ENCODE peak calls at places on chromosomes 1 and 21, in four cellular contexts. S, C, M and E are unnamed samples.
A peak's percentile ranks its signal among the peaks of the same experiment; 100 is the strongest.

GRCh38 chr1:164754088-164754600 is 195.2 kb downstream of the PBX1 start:
- DNase-seq in S (no peak), C (no peak), M (no peak), E (peak; percentile 55)

GRCh38 chr1:152697701-152698600 is at the start of gene LCE2A:
- DNase-seq in S (no peak), C (no peak), M (no peak), E (no peak)

GRCh38 chr1:15885701-15886612 is 38.5 kb downstream of the SPEN start:
- DNase-seq in S (peak; percentile 91), C (peak; percentile 58), M (peak; percentile 94), E (peak; percentile 86)

GRCh38 chr1:154866257-154866994 is 3.7 kb downstream of the KCNN3 start:
- DNase-seq in S (no peak), C (no peak), M (peak; percentile 67), E (peak; percentile 44)

GRCh38 chr21:45736705-45737484 is 93.4 kb downstream of the PCBP3 start:
- DNase-seq in S (no peak), C (no peak), M (no peak), E (no peak)

GRCh38 chr1:94935476-94935875 is 8.6 kb upstream of the CNN3 start:
- DNase-seq in S (no peak), C (no peak), M (no peak), E (no peak)

GRCh38 chr21:33380483-33380998 is 22.7 kb upstream of the IFNGR2 start:
- DNase-seq in S (peak; percentile 67), C (peak; percentile 41), M (peak; percentile 89), E (peak; percentile 96)

GRCh38 chr1:62013264-62013663 is 181.4 kb upstream of the L1TD1 start:
- DNase-seq in S (no peak), C (no peak), M (peak; percentile 18), E (no peak)

GRCh38 chr1:15173863-15174614 is 20.5 kb downstream of the TMEM51 start:
- DNase-seq in S (no peak), C (no peak), M (no peak), E (no peak)

GRCh38 chr1:233459968-233460367 is 132.4 kb downstream of the MAP3K21 start:
- DNase-seq in S (no peak), C (no peak), M (peak; percentile 63), E (no peak)

GRCh38 chr21:36504067-36505058 is 24.4 kb upstream of the CLDN14 start:
- DNase-seq in S (no peak), C (no peak), M (peak; percentile 33), E (peak; percentile 68)

GRCh38 chr1:212234431-212235298 is 50.5 kb upstream of the PPP2R5A start:
- DNase-seq in S (no peak), C (no peak), M (no peak), E (peak; percentile 98)

GRCh38 chr1:8374812-8375211 is 56.9 kb downstream of the SLC45A1 start:
- DNase-seq in S (peak; percentile 62), C (no peak), M (peak; percentile 82), E (peak; percentile 56)

GRCh38 chr1:80593197-80593596 is 1207.5 kb upstream of the ADGRL2 start:
- DNase-seq in S (no peak), C (no peak), M (no peak), E (no peak)

GRCh38 chr1:185632659-185633428 is 101.3 kb upstream of the HMCN1 start:
- DNase-seq in S (no peak), C (no peak), M (peak; percentile 21), E (peak; percentile 34)

GRCh38 chr1:41917835-41918449 is 780 bp downstream of the HIVEP3 start:
- DNase-seq in S (peak; percentile 56), C (no peak), M (peak; percentile 64), E (peak; percentile 29)

GRCh38 chr21:43858806-43859648 is 6.0 kb upstream of the AGPAT3 start:
- DNase-seq in S (no peak), C (no peak), M (no peak), E (no peak)

GRCh38 chr1:117540532-117540931 is 65.3 kb upstream of the TENT5C start:
- DNase-seq in S (no peak), C (no peak), M (no peak), E (no peak)

GRCh38 chr21:34889537-34890257 is 159.4 kb downstream of the RUNX1 start:
- DNase-seq in S (peak; percentile 51), C (no peak), M (peak; percentile 80), E (peak; percentile 77)

GRCh38 chr21:41834252-41834925 is 44.8 kb downstream of the PRDM15 start:
- DNase-seq in S (no peak), C (no peak), M (no peak), E (no peak)

GRCh38 chr1:21065851-21066250 is 110.8 kb downstream of the EIF4G3 start:
- DNase-seq in S (no peak), C (no peak), M (no peak), E (no peak)

GRCh38 chr1:107776898-107777663 is 187.9 kb downstream of the VAV3 start:
- DNase-seq in S (no peak), C (no peak), M (no peak), E (no peak)

GRCh38 chr1:7616076-7616833 is 154.8 kb upstream of the VAMP3 start:
- DNase-seq in S (peak; percentile 69), C (no peak), M (peak; percentile 75), E (peak; percentile 46)

GRCh38 chr1:151006331-151007052 is at the start of gene MINDY1:
- DNase-seq in S (peak; percentile 84), C (peak; percentile 33), M (peak; percentile 98), E (peak; percentile 89)

GRCh38 chr1:168920456-168921094 is 185.9 kb upstream of the ATP1B1 start:
- DNase-seq in S (no peak), C (no peak), M (no peak), E (peak; percentile 26)

GRCh38 chr1:224929335-224930237 is at the start of gene DNAH14:
- DNase-seq in S (peak; percentile 88), C (peak; percentile 49), M (peak; percentile 92), E (peak; percentile 60)

GRCh38 chr1:202283379-202283844 is 58.3 kb downstream of the UBE2T start:
- DNase-seq in S (no peak), C (no peak), M (no peak), E (peak; percentile 75)

GRCh38 chr1:55244476-55245109 is 29.4 kb upstream of the USP24 start:
- DNase-seq in S (no peak), C (no peak), M (no peak), E (peak; percentile 43)

DNA sequence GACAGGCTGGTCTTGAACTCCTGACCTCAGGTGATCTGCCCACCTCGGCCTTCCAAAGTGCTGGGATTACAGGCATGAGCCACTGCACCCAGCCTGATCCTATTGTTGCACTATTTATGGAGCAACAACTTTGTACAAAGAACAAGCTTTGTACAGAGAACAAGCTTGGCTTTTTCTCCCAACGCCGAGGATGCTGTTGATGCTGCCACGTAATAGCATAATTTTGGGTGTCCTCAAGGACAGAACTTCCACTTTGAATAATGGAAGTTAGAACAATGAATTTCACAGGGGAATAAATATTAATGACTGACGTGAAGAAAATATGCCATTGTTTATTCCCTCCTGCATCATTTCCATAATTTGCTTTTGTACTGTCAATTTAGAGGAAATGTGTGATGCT is 12.8 kb upstream of the RBP7 start:
- DNase-seq in S (no peak), C (no peak), M (no peak), E (no peak)
- H3K56ac ChIP-seq in S (no peak overlapping the region), C (no peak overlapping the region), M (no peak overlapping the region), E (no peak overlapping the region)

GRCh38 chr1:26690576-26691031 is 5.2 kb upstream of the ARID1A start:
- DNase-seq in S (no peak), C (no peak), M (peak; percentile 62), E (no peak)

GRCh38 chr1:26694185-26694572 is 1.6 kb upstream of the ARID1A start:
- DNase-seq in S (no peak), C (no peak), M (peak; percentile 66), E (no peak)

GRCh38 chr1:26693557-26694184 is 2.1 kb upstream of the ARID1A start:
- DNase-seq in S (no peak), C (no peak), M (peak; percentile 33), E (no peak)

GRCh38 chr1:26692793-26693490 is 2.9 kb upstream of the ARID1A start:
- DNase-seq in S (peak; percentile 97), C (peak; percentile 92), M (peak; percentile 100), E (peak; percentile 99)

GRCh38 chr1:26692211-26692792 is 3.5 kb upstream of the ARID1A start:
- DNase-seq in S (peak; percentile 88), C (no peak), M (peak; percentile 98), E (peak; percentile 91)
- H3K4ac ChIP-seq in S (no peak overlapping the region), C (no peak overlapping the region), M (peak overlapping the region; percentile 58), E (peak overlapping the region; percentile 87)

GRCh38 chr1:63886348-63886747 is 112.5 kb downstream of the ROR1 start:
- DNase-seq in S (no peak), C (no peak), M (no peak), E (no peak)

GRCh38 chr1:63885899-63886298 is 112.1 kb downstream of the ROR1 start:
- DNase-seq in S (no peak), C (no peak), M (no peak), E (no peak)

GRCh38 chr1:63882048-63882704 is 108.4 kb downstream of the ROR1 start:
- DNase-seq in S (no peak), C (no peak), M (no peak), E (peak; percentile 47)

GRCh38 chr1:63887809-63888208 is 114.0 kb downstream of the ROR1 start:
- DNase-seq in S (no peak), C (no peak), M (no peak), E (no peak)

DNA sequence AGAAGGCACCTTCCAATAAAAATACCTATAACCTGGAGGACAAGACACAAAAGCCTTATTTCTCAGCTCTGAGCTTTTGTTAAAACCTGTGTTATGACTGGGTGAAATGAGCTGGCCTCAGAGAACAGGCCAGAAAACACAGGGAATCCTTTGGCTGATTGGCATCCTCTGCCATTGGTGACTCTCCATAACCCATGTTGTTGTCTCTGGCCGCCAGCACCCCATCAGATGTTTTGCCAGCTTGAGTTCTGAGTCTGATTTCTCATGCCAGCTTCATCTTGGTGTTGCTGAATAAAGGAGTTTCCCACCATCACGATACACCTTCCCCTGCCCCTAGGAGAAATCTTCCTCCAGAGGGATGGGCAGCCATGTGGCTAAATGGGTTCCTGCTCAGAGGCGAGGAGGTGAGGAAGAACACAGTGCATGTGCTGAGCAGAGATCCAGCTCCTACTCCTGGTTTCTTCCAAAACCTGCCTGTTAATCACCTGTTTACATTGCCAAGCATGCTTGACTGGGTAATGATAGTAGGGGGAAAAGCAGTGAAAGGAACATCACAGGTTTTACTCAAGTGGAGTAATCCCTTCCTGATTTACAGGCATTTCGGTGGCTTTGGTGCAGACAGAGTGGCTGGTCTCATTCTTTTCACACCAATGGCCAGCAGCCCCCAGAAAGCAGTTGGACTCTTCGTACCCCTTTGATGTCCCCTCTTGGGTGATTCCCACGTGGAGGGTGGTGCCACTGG is 109.8 kb downstream of the ROR1 start:
- DNase-seq in S (no peak), C (no peak), M (no peak), E (no peak)
- H3K56ac ChIP-seq in S (no peak overlapping the region), C (no peak overlapping the region), M (no peak overlapping the region), E (no peak overlapping the region)

GRCh38 chr1:200892546-200892945 is 2.2 kb upstream of the INAVA start:
- DNase-seq in S (no peak), C (no peak), M (peak; percentile 40), E (no peak)
- H3K4ac ChIP-seq in S (no peak overlapping the region), C (peak overlapping the region; percentile 19), M (peak overlapping the region; percentile 5), E (no peak overlapping the region)

GRCh38 chr21:38956006-38956405 is 150.3 kb downstream of the ETS2 start:
- DNase-seq in S (no peak), C (no peak), M (no peak), E (peak; percentile 32)

GRCh38 chr21:38956791-38957571 is 151.3 kb downstream of the ETS2 start:
- DNase-seq in S (no peak), C (no peak), M (no peak), E (peak; percentile 40)

GRCh38 chr21:38954450-38955059 is 148.8 kb downstream of the ETS2 start:
- DNase-seq in S (no peak), C (no peak), M (no peak), E (no peak)

GRCh38 chr21:38953516-38953915 is 147.8 kb downstream of the ETS2 start:
- DNase-seq in S (no peak), C (no peak), M (no peak), E (no peak)

GRCh38 chr21:38955495-38955894 is 149.8 kb downstream of the ETS2 start:
- DNase-seq in S (no peak), C (no peak), M (no peak), E (peak; percentile 77)
- H3K56ac ChIP-seq in S (no peak overlapping the region), C (no peak overlapping the region), M (no peak overlapping the region), E (peak overlapping the region; percentile 7)